ENCODE peak calls at places on chromosomes 4 and X, in eight cellular contexts. K is IMR-90, R is lower leg skin, I is endothelial cell, T is upper lobe of right lung, X is thyroid gland, E is GM23338, H is activated B cell treated with CpG ODN at 0.5 μM for 24 hours. O is an unnamed sample.

GRCh38 chr4:71680706-71681105 is 103.2 kb downstream of the GC start:
- DNase-seq in K (no peak), R (no peak), I (no peak), T (no peak), X (no peak), E (no peak), H (no peak), O (no peak)

GRCh38 chr4:167897116-167897515 is 195.2 kb upstream of the ANXA10 start:
- DNase-seq in K (peak), R (no peak), I (peak), T (no peak), X (no peak), E (peak), H (no peak), O (peak)

GRCh38 chrX:20254712-20255299 is 11.9 kb downstream of the RPS6KA3 start:
- DNase-seq in K (peak), R (no peak), I (no peak), T (no peak), X (no peak), E (no peak), H (no peak), O (no peak)

GRCh38 chrX:128975716-128976115 is 547.6 kb downstream of the SMARCA1 start:
- DNase-seq in K (no peak), R (no peak), I (peak), T (no peak), X (peak), E (peak), H (no peak), O (no peak)

GRCh38 chr4:88675543-88675942 is 22.1 kb downstream of the NAP1L5 start:
- DNase-seq in K (peak), R (no peak), I (no peak), T (no peak), X (no peak), E (no peak), H (no peak), O (no peak)

GRCh38 chrX:84336646-84337045 is 148.6 kb upstream of the RPS6KA6 start:
- DNase-seq in K (peak), R (no peak), I (no peak), T (no peak), X (no peak), E (no peak), H (no peak), O (no peak)

GRCh38 chr4:124713213-124713592 is 671 bp upstream of the ANKRD50 start:
- DNase-seq in K (peak), R (peak), I (peak), T (peak), X (peak), E (no peak), H (no peak), O (peak)

GRCh38 chr4:89949782-89950387 is 55.2 kb downstream of the MMRN1 start:
- DNase-seq in K (no peak), R (no peak), I (no peak), T (no peak), X (no peak), E (peak), H (no peak), O (no peak)

GRCh38 chr4:170400346-170400745 is 310.6 kb upstream of the AADAT start:
- DNase-seq in K (no peak), R (no peak), I (no peak), T (no peak), X (no peak), E (peak), H (no peak), O (no peak)

GRCh38 chr4:51844157-51845054 is 1.5 kb downstream of the DCUN1D4 start:
- DNase-seq in K (peak), R (peak), I (peak), T (peak), X (peak), E (peak), H (peak), O (peak)

GRCh38 chr4:155819066-155819465 is 47.0 kb downstream of the ASIC5 start:
- DNase-seq in K (no peak), R (no peak), I (no peak), T (no peak), X (no peak), E (no peak), H (no peak), O (no peak)

GRCh38 chrX:111270339-111270738 is at the start of gene CAPN6:
- DNase-seq in K (peak), R (peak), I (no peak), T (peak), X (peak), E (peak), H (no peak), O (no peak)

GRCh38 chr4:154014401-154015105 is 225.7 kb upstream of the SFRP2 start:
- DNase-seq in K (no peak), R (no peak), I (no peak), T (no peak), X (no peak), E (no peak), H (no peak), O (no peak)

GRCh38 chr4:169272265-169272886 is 1.6 kb upstream of the SH3RF1 start:
- DNase-seq in K (peak), R (no peak), I (no peak), T (no peak), X (no peak), E (no peak), H (no peak), O (peak)

GRCh38 chrX:53294024-53294648 is 12.8 kb upstream of the IQSEC2 start:
- DNase-seq in K (peak), R (no peak), I (no peak), T (no peak), X (no peak), E (no peak), H (no peak), O (no peak)

GRCh38 chr4:20085156-20085555 is 166.5 kb upstream of the SLIT2 start:
- DNase-seq in K (no peak), R (no peak), I (no peak), T (no peak), X (no peak), E (no peak), H (no peak), O (no peak)

GRCh38 chrX:74232859-74233258 is 71.1 kb upstream of the ZCCHC13 start:
- DNase-seq in K (peak), R (no peak), I (no peak), T (no peak), X (no peak), E (peak), H (no peak), O (no peak)

GRCh38 chr4:95290702-95291101 is 258.1 kb downstream of the UNC5C start:
- DNase-seq in K (no peak), R (no peak), I (no peak), T (no peak), X (no peak), E (no peak), H (no peak), O (no peak)

GRCh38 chrX:8237718-8238117 is 66.7 kb upstream of the VCX2 start:
- DNase-seq in K (no peak), R (no peak), I (no peak), T (no peak), X (no peak), E (peak), H (no peak), O (no peak)
- TF ChIP-seq CTCF in K (no peak), R (no peak), I (no peak), T (no peak), X (no peak), E (peak), H (no peak), O (no peak)

DNA sequence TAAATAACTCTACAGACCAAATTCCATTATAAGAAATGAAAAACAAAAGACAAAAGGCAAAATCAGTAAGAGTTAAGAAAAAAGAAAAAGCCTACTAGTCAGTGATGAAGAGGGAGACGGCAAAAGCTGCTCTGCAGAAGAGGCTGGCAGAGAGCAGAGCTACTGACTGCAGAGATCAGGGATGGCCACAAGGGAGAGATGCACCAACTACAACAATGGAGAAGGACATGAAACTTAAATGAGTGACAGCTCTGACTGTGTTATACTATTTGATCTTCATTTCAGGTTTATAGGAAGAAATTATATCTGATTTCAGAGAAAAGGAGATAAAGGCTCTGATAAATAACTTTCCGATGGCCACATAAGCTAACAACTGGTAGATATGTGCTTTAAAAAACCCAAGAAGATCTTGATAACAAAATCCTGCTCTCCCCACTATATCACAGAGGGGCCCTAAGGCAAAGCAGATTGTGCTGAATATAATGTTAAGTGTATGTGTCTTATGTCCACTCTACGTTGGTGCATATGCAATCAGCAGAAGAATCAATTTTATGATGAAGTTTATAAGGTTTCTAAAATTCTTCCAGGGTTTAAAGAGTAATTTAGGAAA is 58.4 kb upstream of the COX18 start:
- DNase-seq in K (peak), R (no peak), I (no peak), T (no peak), X (no peak), E (peak), H (no peak), O (no peak)
- TF ChIP-seq CTCF in K (peak), R (no peak), I (no peak), T (peak), X (no peak), E (peak), H (no peak), O (peak)

DNA sequence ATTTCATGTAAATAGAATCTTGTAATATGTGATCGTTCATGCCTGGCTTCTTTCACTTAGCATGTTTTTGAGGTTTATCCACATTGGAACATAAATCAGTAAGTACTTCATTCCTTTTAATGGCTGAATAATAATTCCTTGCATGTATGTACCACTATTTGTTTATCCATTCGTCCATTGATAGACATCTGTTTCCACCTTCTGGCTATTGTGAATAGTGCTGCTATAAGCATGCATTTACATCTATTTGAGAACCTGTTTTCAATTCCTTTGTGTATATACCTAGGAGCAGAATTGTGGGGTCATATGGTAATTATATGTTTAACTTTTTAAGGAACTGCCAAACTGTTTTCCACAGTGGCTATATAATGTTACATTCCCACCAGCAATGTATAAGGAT is 356.7 kb upstream of the DIPK2B start:
- DNase-seq in K (peak), R (no peak), I (no peak), T (no peak), X (no peak), E (no peak), H (no peak), O (no peak)
- TF ChIP-seq CTCF in K (no peak), R (no peak), I (no peak), T (no peak), X (no peak), E (no peak), H (no peak), O (peak)

GRCh38 chr4:188417181-188417580 is 277.9 kb downstream of the TRIML1 start:
- DNase-seq in K (peak), R (no peak), I (no peak), T (no peak), X (no peak), E (peak), H (no peak), O (no peak)

GRCh38 chr4:188414441-188414840 is 275.2 kb downstream of the TRIML1 start:
- DNase-seq in K (peak), R (no peak), I (no peak), T (no peak), X (no peak), E (no peak), H (no peak), O (no peak)

GRCh38 chr4:188408244-188409067 is 269.2 kb downstream of the TRIML1 start:
- DNase-seq in K (peak), R (no peak), I (no peak), T (no peak), X (no peak), E (no peak), H (no peak), O (peak)

GRCh38 chr4:188411805-188412204 is 272.6 kb downstream of the TRIML1 start:
- DNase-seq in K (no peak), R (no peak), I (no peak), T (no peak), X (no peak), E (no peak), H (no peak), O (no peak)

DNA sequence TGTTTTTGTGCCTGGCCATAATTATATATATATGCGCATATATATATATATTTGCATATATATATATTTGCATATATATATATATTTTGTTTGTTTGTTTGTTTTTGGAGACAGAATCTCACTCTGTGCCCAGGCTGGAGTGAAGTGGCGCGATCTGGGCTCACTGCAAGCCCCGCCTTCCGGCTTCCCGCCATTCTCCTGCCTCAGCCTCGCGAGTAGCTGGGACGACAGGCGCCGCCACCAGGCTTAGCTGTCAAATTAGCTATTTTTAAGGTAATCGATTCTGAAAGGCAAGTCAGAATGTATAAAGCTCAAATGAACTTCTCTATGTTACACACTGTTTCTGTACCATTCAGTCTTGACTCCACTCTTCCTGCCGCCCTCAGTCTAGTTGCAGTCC is 273.3 kb downstream of the TRIML1 start:
- DNase-seq in K (no peak), R (no peak), I (no peak), T (no peak), X (no peak), E (no peak), H (no peak), O (no peak)
- TF ChIP-seq CTCF in K (no peak), R (no peak), I (no peak), T (no peak), X (no peak), E (peak), H (no peak), O (no peak)

DNA sequence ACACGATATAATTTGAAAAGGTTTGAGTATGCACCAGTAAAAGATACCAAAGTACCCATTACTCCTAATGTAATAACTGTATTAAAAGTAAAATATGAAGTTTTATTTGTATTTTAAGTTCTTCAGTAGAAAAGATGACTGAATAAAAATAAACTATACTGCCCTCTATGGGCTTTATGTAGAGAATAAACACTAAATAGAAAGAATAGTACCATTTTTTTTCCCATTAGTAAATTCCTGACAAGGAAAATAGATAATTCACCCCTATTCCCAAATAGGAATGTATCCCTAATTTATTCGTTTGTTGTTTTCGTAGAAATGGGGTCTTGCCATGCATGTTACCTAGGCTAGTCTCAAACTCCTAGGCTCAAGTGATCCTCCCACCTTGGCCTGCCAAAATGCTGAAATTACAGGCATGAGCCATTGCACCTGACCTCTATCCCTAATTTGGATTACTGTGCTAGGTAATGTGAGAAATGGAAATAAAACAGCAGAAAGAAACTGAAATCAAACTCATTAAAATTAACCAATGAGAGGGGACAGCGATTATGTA is 73.6 kb upstream of the COX18 start:
- DNase-seq in K (no peak), R (no peak), I (no peak), T (no peak), X (no peak), E (no peak), H (no peak), O (no peak)
- TF ChIP-seq CTCF in K (peak), R (no peak), I (no peak), T (peak), X (no peak), E (no peak), H (no peak), O (no peak)

GRCh38 chrX:72635930-72636329 is 63.3 kb upstream of the HDAC8 start:
- DNase-seq in K (no peak), R (no peak), I (no peak), T (no peak), X (no peak), E (no peak), H (no peak), O (no peak)
- TF ChIP-seq CTCF in K (no peak), R (no peak), I (no peak), T (no peak), X (no peak), E (no peak), H (no peak), O (no peak)